ENCODE peak calls at places on chromosomes 1 and 21, in nine cellular contexts. Q, S, R, N, B, Z, K, T and O are unnamed samples.

GRCh38 chr1:60458111-60458510 is 384.5 kb upstream of the C1orf87 start:
- DNase-seq in Q (no peak), S (no peak), R (no peak), N (no peak), B (no peak), Z (no peak), K (no peak), T (no peak), O (no peak)

GRCh38 chr1:19074361-19074901 is 118.0 kb upstream of the IFFO2 start:
- DNase-seq in Q (no peak), S (no peak), R (no peak), N (no peak), B (no peak), Z (no peak), K (no peak), T (no peak), O (no peak)

GRCh38 chr1:41843378-41843777 is 75.3 kb downstream of the HIVEP3 start:
- DNase-seq in Q (peak; percentile 77), S (no peak), R (no peak), N (no peak), B (no peak), Z (no peak), K (no peak), T (no peak), O (no peak)

GRCh38 chr1:24957016-24957807 is 27.1 kb upstream of the RUNX3 start:
- DNase-seq in Q (no peak), S (no peak), R (peak; percentile 65), N (no peak), B (no peak), Z (no peak), K (no peak), T (no peak), O (no peak)

GRCh38 chr21:41671212-41671762 is 95.6 kb downstream of the RIPK4 start:
- DNase-seq in Q (no peak), S (no peak), R (no peak), N (no peak), B (no peak), Z (no peak), K (no peak), T (no peak), O (no peak)

GRCh38 chr1:162560303-162561036 is 1.1 kb upstream of the UAP1 start:
- DNase-seq in Q (no peak), S (no peak), R (no peak), N (no peak), B (no peak), Z (no peak), K (peak; percentile 66), T (no peak), O (no peak)

GRCh38 chr1:22483121-22483520 is 31.5 kb downstream of the ZBTB40 start:
- DNase-seq in Q (no peak), S (no peak), R (no peak), N (no peak), B (no peak), Z (no peak), K (no peak), T (no peak), O (no peak)

GRCh38 chr1:172357753-172358152 is 62.7 kb upstream of the C1orf105 start:
- DNase-seq in Q (no peak), S (no peak), R (no peak), N (no peak), B (no peak), Z (no peak), K (no peak), T (no peak), O (no peak)

DNA sequence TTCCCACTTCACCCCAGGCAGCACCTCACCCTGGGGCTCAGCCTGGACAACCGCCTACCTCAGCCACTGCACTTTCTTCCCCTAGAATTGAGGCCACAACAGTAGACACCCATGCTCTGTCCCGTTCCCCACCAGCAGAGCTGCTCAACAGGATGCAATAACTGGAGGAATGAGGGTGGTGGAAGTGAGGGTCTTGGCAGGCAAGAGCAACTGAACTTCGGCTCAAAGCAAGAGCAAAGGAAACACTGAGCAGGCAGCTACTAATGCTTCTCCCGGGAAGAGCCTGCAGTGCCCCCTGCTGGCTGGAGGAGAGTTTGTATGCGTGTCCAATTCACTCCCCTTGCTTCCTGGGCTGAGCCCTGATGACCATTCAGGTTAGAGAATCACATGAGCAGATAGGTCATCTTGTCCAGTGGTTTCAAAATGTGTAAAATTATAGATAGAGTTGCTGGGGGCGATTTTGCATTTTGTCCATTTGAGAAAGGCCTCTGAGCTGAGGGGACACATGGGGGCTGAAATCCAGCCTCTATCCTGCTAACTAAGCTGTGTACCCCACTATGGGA is 13.9 kb downstream of the NT5C1A start:
- DNase-seq in Q (peak; percentile 57), S (peak; percentile 65), R (peak; percentile 84), N (peak; percentile 68), B (peak; percentile 79), Z (peak; percentile 69), K (peak; percentile 19), T (no peak), O (peak; percentile 44)
- TF ChIP-seq POLR2A in Q (no peak), S (no peak), R (no peak), N (no peak), B (no peak), Z (no peak), K (no peak), T (no peak), O (no peak)

GRCh38 chr1:58576727-58577675 is at the start of gene TACSTD2:
- DNase-seq in Q (no peak), S (no peak), R (peak; percentile 86), N (peak; percentile 61), B (no peak), Z (peak; percentile 84), K (peak; percentile 96), T (peak; percentile 93), O (peak; percentile 56)

GRCh38 chr1:58573705-58574591 is 3.1 kb downstream of the TACSTD2 start:
- DNase-seq in Q (no peak), S (no peak), R (no peak), N (no peak), B (no peak), Z (no peak), K (no peak), T (no peak), O (peak; percentile 41)

GRCh38 chr1:58574816-58575215 is 2.2 kb downstream of the TACSTD2 start:
- DNase-seq in Q (no peak), S (no peak), R (no peak), N (no peak), B (no peak), Z (no peak), K (no peak), T (no peak), O (no peak)

GRCh38 chr1:58577676-58578073 is 623 bp upstream of the TACSTD2 start:
- DNase-seq in Q (no peak), S (no peak), R (no peak), N (no peak), B (no peak), Z (no peak), K (no peak), T (no peak), O (no peak)

DNA sequence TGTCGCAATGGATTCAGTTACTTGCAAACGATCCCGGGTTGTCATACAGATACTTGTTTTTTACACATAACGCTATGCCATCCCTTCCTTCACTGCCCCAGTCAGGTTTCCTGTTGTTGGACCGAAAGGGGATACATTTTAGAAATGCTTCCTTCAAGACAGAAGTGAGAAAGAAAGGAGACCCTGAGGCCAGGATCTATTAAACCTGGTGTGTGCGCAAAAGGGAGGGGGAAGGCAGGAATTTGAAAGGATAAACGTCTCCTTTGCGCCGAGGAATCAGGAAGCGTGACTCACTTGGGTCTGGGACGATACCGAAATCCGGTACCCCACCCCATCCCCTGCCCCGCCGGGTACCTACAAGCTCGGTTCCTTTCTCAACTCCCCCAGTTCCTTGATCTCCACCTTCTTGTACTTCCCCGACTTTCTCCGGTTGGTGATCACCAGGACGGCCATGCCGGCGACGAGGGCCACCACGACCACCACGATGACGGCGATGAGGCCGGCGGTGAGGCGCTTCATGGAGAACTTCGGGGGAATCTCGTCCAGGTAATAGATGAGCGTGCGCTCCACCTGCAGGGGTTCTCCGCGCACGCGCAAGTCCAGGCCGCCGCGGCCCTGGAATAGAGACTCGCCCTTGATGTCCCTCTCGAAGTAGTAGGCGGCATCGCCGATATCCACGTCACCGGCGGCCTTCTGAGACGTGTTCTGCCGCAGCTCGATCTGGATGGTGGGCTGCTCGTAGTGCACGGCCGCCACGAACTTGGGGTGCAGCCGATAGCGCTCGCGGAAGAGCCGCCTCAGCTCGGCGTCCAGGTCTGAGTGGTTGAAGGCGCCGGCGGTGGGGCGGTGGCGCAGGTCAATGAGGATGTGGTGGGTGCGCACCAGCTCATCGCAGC is 973 bp downstream of the TACSTD2 start:
- DNase-seq in Q (no peak), S (peak; percentile 18), R (peak; percentile 86), N (no peak), B (no peak), Z (peak; percentile 44), K (peak; percentile 61), T (peak; percentile 89), O (no peak)
- TF ChIP-seq POLR2A in Q (no peak), S (no peak), R (no peak), N (no peak), B (no peak), Z (no peak), K (peak; percentile 7), T (no peak), O (no peak)

GRCh38 chr21:25637846-25638245 is 1.2 kb upstream of the JAM2 start:
- DNase-seq in Q (no peak), S (no peak), R (no peak), N (no peak), B (no peak), Z (no peak), K (no peak), T (no peak), O (no peak)

GRCh38 chr21:25639922-25640670 is 1.0 kb downstream of the JAM2 start:
- DNase-seq in Q (no peak), S (peak; percentile 50), R (peak; percentile 78), N (no peak), B (no peak), Z (no peak), K (peak; percentile 5), T (peak; percentile 75), O (no peak)

GRCh38 chr21:25640671-25641292 is 1.7 kb downstream of the JAM2 start:
- DNase-seq in Q (no peak), S (no peak), R (no peak), N (no peak), B (no peak), Z (no peak), K (no peak), T (no peak), O (no peak)

GRCh38 chr21:25638634-25639166 is 358 bp upstream of the JAM2 start:
- DNase-seq in Q (peak; percentile 27), S (no peak), R (no peak), N (no peak), B (no peak), Z (no peak), K (no peak), T (no peak), O (no peak)

DNA sequence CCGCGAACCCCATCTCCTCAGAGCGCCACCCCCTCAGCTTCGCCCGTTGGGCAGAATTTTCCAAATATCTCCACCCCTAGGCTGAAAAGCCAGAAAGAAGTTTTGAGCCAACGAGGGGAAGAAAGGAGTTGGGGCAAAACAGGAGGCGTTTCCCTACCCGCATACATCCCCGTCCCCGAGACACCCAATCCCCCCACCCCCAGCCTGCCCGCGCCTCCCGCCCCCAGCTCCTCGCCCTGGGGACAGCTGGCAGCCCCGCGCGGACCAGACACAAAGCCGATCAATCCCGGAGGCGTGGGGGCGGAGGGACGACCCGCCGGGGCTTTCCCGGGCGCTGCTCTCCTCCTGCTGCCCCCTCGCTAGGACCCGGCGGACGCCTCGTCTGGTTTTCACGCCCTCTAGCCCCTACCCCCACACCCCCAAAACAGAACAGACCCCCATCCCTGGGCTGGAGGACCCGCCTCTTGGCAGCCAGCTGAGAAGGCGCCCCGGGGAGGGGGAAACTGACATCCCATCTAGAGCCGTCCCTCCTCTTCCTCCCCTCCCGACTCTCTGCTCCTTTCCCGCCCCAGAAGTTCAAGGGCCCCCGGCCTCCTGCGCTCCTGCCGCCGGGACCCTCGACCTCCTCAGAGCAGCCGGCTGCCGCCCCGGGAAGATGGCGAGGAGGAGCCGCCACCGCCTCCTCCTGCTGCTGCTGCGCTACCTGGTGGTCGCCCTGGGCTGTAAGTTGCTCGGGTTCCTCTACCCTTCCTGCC is at the start of gene JAM2:
- DNase-seq in Q (peak; percentile 29), S (peak; percentile 59), R (peak; percentile 86), N (peak; percentile 33), B (peak; percentile 19), Z (no peak), K (peak; percentile 9), T (peak; percentile 86), O (peak; percentile 79)
- TF ChIP-seq POLR2A in Q (no peak), S (no peak), R (no peak), N (no peak), B (no peak), Z (no peak), K (no peak), T (no peak), O (peak; percentile 30)

GRCh38 chr1:161159087-161159914 is at the start of gene USP21:
- DNase-seq in Q (peak; percentile 84), S (peak; percentile 95), R (peak; percentile 98), N (peak; percentile 94), B (peak; percentile 96), Z (peak; percentile 94), K (peak; percentile 91), T (peak; percentile 97), O (peak; percentile 77)
- TF ChIP-seq POLR2A in Q (no peak), S (no peak), R (no peak), N (peak; percentile 73), B (peak; percentile 80), Z (no peak), K (peak; percentile 63), T (no peak), O (peak; percentile 34)